ENCODE peak calls at places on chromosomes 7 and 10, in seven cellular contexts. N is HCT116, H is HEK293T, Q is GM12878, X is HepG2, Z is H1, U is K562. F is an unnamed sample.

GRCh38 chr10:33211123-33211878 is 123.2 kb downstream of the NRP1 start:
- DNase-seq in H (no peak), Z (no peak), U (no peak), X (no peak), N (no peak), Q (no peak), F (no peak)

GRCh38 chr7:8618441-8619070 is 185.1 kb downstream of the NXPH1 start:
- DNase-seq in N (no peak), Z (no peak), X (no peak), Q (no peak), H (no peak), U (no peak), F (no peak)

GRCh38 chr7:99953649-99954048 is 22.2 kb downstream of the AZGP1 start:
- DNase-seq in X (no peak), Z (no peak), N (no peak), H (no peak), U (no peak), Q (no peak), F (no peak)

GRCh38 chr10:30803901-30804322 is 174.4 kb upstream of the LYZL2 start:
- DNase-seq in Q (no peak), U (no peak), X (no peak), H (no peak), Z (no peak), N (no peak), F (no peak)

GRCh38 chr7:1611708-1612241 is 41.9 kb upstream of the PSMG3 start:
- DNase-seq in Q (no peak), N (peak; percentile 3), H (no peak), X (no peak), Z (no peak), U (no peak), F (peak; percentile 9)

GRCh38 chr10:82496114-82496513 is 621.1 kb downstream of the NRG3 start:
- DNase-seq in Z (no peak), H (no peak), N (no peak), X (no peak), U (no peak), Q (no peak), F (no peak)

GRCh38 chr10:49044293-49045217 is 70.8 kb downstream of the VSTM4 start:
- DNase-seq in Z (no peak), Q (no peak), X (no peak), H (no peak), U (no peak), N (no peak), F (no peak)

GRCh38 chr10:32112055-32112454 is 55.8 kb upstream of the KIF5B start:
- DNase-seq in N (peak; percentile 6), Q (no peak), Z (no peak), X (peak; percentile 50), H (no peak), U (no peak), F (no peak)

GRCh38 chr10:84825330-84825729 is 496.9 kb downstream of the CCSER2 start:
- DNase-seq in U (no peak), H (no peak), X (no peak), Z (no peak), N (no peak), Q (no peak), F (no peak)

GRCh38 chr10:83555264-83555663 is 584.0 kb upstream of the GHITM start:
- DNase-seq in H (no peak), X (no peak), U (no peak), Z (no peak), Q (peak; percentile 23), N (no peak), F (no peak)

GRCh38 chr7:84025332-84025927 is 169.2 kb downstream of the SEMA3A start:
- DNase-seq in N (peak; percentile 51), U (no peak), Q (no peak), H (no peak), X (peak; percentile 75), Z (peak; percentile 15), F (no peak)

GRCh38 chr7:159000070-159000469 is 143.7 kb downstream of the DYNC2I1 start:
- DNase-seq in X (no peak), N (no peak), H (no peak), Z (no peak), U (no peak), Q (no peak), F (no peak)

GRCh38 chr10:121322046-121322445 is 276.2 kb downstream of the FGFR2 start:
- DNase-seq in Z (no peak), X (no peak), Q (no peak), H (no peak), U (no peak), N (no peak), F (no peak)

GRCh38 chr7:117219485-117219884 is 103.4 kb downstream of the WNT2 start:
- DNase-seq in Q (no peak), X (no peak), N (no peak), U (no peak), Z (no peak), H (no peak), F (no peak)

GRCh38 chr7:117217121-117217520 is 105.7 kb downstream of the WNT2 start:
- DNase-seq in U (no peak), N (no peak), Q (no peak), H (no peak), Z (no peak), X (no peak), F (no peak)

GRCh38 chr7:117218700-117219099 is 104.2 kb downstream of the WNT2 start:
- DNase-seq in H (no peak), Q (no peak), Z (no peak), N (no peak), U (no peak), X (no peak), F (no peak)

GRCh38 chr7:117217636-117218035 is 105.2 kb downstream of the WNT2 start:
- DNase-seq in H (no peak), X (no peak), Z (no peak), Q (no peak), N (no peak), U (no peak), F (no peak)

GRCh38 chr7:117220836-117221235 is 102.0 kb downstream of the WNT2 start:
- DNase-seq in U (no peak), Q (no peak), Z (no peak), N (no peak), H (no peak), X (no peak), F (peak; percentile 34)
- TF ChIP-seq SP1 in U (no peak), Q (no peak), Z (no peak), N (no peak), H (no peak), X (no peak), F (no peak)

DNA sequence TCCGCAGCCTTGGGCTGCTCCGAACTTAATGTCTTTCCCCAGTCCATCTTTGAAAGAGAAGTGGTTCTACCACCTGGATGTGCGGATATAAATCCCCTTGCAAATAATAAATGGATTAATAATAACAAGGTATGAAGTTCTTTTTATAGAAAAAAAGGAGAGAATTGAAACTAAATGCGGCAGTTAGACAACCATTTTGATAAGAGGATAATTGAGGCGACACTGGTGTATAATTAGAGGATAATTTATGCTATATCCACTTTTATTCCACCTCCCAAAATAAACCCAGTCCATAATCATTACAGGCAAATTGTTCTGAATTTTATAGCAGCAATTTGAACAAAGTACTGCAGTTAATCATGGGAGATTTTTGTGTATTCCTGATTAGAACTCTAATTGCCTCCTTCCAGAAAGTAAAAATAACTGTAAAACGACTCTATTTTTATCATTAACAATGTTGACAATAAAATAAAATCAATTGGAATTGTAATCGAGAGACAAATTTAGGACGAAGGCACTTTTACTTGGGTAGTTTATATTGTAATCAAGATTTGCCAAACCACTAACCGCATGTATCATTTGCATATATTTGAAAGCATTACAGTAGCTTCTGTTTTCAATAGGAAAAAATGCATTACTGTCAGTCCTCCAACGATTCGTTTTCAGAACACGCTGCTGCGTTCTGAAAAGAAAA is 969 bp upstream of the DLX6 start:
- DNase-seq in N (no peak), Q (no peak), H (no peak), Z (no peak), U (no peak), X (no peak), F (no peak)
- TF ChIP-seq SP1 in N (no peak), Q (no peak), H (no peak), Z (no peak), U (no peak), X (no peak), F (no peak)

GRCh38 chr10:6497524-6498140 is 82.4 kb downstream of the PRKCQ start:
- DNase-seq in Z (no peak), X (no peak), U (no peak), N (no peak), Q (no peak), H (no peak), F (no peak)
- TF ChIP-seq SP1 in Z (no peak), X (no peak), U (no peak), N (no peak), Q (no peak), H (no peak), F (no peak)

DNA sequence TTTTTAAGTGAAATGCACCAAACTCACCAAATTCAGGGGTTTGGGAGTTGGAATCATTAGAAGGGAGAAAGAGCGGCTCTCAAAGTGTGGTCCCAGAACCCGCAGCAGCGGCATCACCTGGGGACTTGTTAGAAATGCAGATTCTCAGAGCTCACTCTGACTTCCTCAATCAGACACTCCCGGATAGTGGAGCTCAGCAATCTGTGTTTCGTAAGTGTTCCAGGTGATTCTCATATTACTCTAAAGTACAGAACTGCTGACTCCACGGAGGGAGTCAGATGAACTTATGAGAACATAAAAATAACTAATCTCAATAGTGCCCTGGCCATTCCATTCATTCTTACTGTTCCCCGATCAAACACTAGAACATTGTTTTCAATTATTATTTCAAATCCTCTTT is 358.7 kb upstream of the MYO3A start:
- DNase-seq in Z (no peak), H (no peak), U (no peak), N (no peak), X (no peak), Q (no peak), F (peak; percentile 20)
- TF ChIP-seq SP1 in Z (no peak), H (no peak), U (no peak), N (no peak), X (no peak), Q (no peak), F (no peak)

DNA sequence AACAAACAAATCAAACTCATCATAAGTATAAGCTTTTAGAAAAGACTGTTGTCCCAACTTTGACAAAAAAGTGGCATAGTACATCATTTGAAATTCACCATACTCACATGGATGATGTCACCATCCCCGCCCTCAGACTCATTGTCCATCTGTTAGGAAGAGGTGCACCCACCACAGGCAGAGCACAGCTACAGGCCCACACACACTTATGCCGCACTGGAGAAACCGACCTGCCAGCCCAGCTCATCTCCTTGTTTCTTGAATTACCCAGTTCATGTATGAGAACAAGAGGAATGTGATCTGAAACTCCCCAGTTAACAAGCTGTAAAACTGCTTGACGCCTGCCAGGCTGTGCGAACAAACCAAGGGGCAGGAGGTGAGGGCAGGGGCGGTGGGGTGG is 312.0 kb downstream of the DPP6 start:
- DNase-seq in U (no peak), X (no peak), H (no peak), Q (no peak), N (no peak), Z (no peak), F (no peak)
- TF ChIP-seq SP1 in U (no peak), X (no peak), H (no peak), Q (no peak), N (no peak), Z (no peak), F (no peak)

F was measured in WTC11.